ENCODE peak calls at places on chromosomes 12 and 14, in nine cellular contexts. J, I, N, C, G, A, F, X and L are unnamed samples.

GRCh38 chr14:25620515-25620914 is 570.6 kb upstream of the STXBP6 start:
- DNase-seq in J (no peak), I (no peak), N (no peak), C (no peak), G (no peak), A (no peak), F (no peak), X (no peak), L (no peak)

GRCh38 chr12:58455146-58455545 is 465.2 kb downstream of the LRIG3 start:
- DNase-seq in J (no peak), I (no peak), N (no peak), C (no peak), G (no peak), A (no peak), F (no peak), X (no peak), L (no peak)

GRCh38 chr12:120100630-120101029 is 15.9 kb downstream of the RAB35 start:
- DNase-seq in J (peak; percentile 67), I (no peak), N (no peak), C (no peak), G (no peak), A (peak; percentile 69), F (peak; percentile 80), X (peak; percentile 84), L (no peak)

GRCh38 chr12:59823535-59823934 is 227.7 kb downstream of the SLC16A7 start:
- DNase-seq in J (peak; percentile 25), I (no peak), N (no peak), C (no peak), G (no peak), A (no peak), F (no peak), X (no peak), L (no peak)

GRCh38 chr12:40668095-40668494 is 24.1 kb upstream of the CNTN1 start:
- DNase-seq in J (no peak), I (no peak), N (no peak), C (no peak), G (no peak), A (no peak), F (no peak), X (no peak), L (no peak)

GRCh38 chr12:50333441-50333840 is 50.1 kb upstream of the LIMA1 start:
- DNase-seq in J (no peak), I (no peak), N (no peak), C (no peak), G (no peak), A (no peak), F (no peak), X (no peak), L (no peak)

GRCh38 chr12:90211017-90211416 is 502.4 kb upstream of the ATP2B1 start:
- DNase-seq in J (peak; percentile 5), I (peak; percentile 58), N (peak; percentile 69), C (no peak), G (no peak), A (no peak), F (no peak), X (no peak), L (peak; percentile 71)

GRCh38 chr14:102415671-102416070 is 52.9 kb downstream of the TECPR2 start:
- DNase-seq in J (no peak), I (no peak), N (no peak), C (no peak), G (no peak), A (no peak), F (peak; percentile 38), X (peak; percentile 95), L (no peak)

GRCh38 chr12:68796399-68796798 is 11.6 kb upstream of the MDM2 start:
- DNase-seq in J (no peak), I (no peak), N (no peak), C (no peak), G (no peak), A (no peak), F (no peak), X (no peak), L (no peak)

GRCh38 chr14:41718477-41719166 is 111.9 kb downstream of the LRFN5 start:
- DNase-seq in J (no peak), I (no peak), N (no peak), C (no peak), G (no peak), A (peak; percentile 87), F (no peak), X (no peak), L (no peak)

GRCh38 chr12:93144109-93144508 is 215.0 kb upstream of the EEA1 start:
- DNase-seq in J (no peak), I (no peak), N (no peak), C (no peak), G (no peak), A (no peak), F (no peak), X (no peak), L (no peak)

GRCh38 chr14:50334211-50334610 is 22.1 kb downstream of the DMAC2L start:
- DNase-seq in J (no peak), I (no peak), N (no peak), C (no peak), G (no peak), A (no peak), F (no peak), X (no peak), L (no peak)